ENCODE peak calls at places on chromosomes 4 and X, in six cellular contexts. T, X, J, Z, P and D are unnamed samples.

GRCh38 chr4:65381648-65382047 is 288.6 kb downstream of the EPHA5 start:
- DNase-seq in T (no peak), X (no peak), J (no peak), Z (no peak), P (no peak), D (no peak)

GRCh38 chr4:126772662-126773061 is 860.1 kb upstream of the INTU start:
- DNase-seq in T (no peak), X (no peak), J (no peak), Z (peak), P (no peak), D (no peak)

GRCh38 chr4:42750091-42750490 is 93.2 kb upstream of the ATP8A1 start:
- DNase-seq in T (peak), X (no peak), J (no peak), Z (peak), P (peak), D (no peak)

GRCh38 chr4:161522031-161522430 is 641.8 kb downstream of the FSTL5 start:
- DNase-seq in T (no peak), X (no peak), J (no peak), Z (peak), P (no peak), D (no peak)

GRCh38 chrX:96424007-96424406 is 260.6 kb upstream of the DIAPH2 start:
- DNase-seq in T (peak), X (no peak), J (peak), Z (no peak), P (no peak), D (no peak)

GRCh38 chrX:17298564-17298963 is 76.4 kb upstream of the NHS start:
- DNase-seq in T (no peak), X (no peak), J (no peak), Z (no peak), P (no peak), D (no peak)

GRCh38 chr4:175560628-175561027 is 251.4 kb downstream of the GPM6A start:
- DNase-seq in T (peak), X (peak), J (peak), Z (no peak), P (peak), D (no peak)

GRCh38 chr4:131764730-131765129 is 1384.4 kb upstream of the PCDH10 start:
- DNase-seq in T (no peak), X (peak), J (no peak), Z (no peak), P (no peak), D (no peak)

GRCh38 chr4:161653697-161654096 is 510.1 kb downstream of the FSTL5 start:
- DNase-seq in T (no peak), X (no peak), J (no peak), Z (no peak), P (no peak), D (no peak)

GRCh38 chrX:43860646-43861370 is 21.4 kb downstream of the MAOB start:
- DNase-seq in T (peak), X (no peak), J (peak), Z (no peak), P (no peak), D (no peak)

GRCh38 chrX:135213200-135213844 is 38.5 kb upstream of the ETDA start:
- DNase-seq in T (no peak), X (no peak), J (no peak), Z (no peak), P (no peak), D (no peak)

GRCh38 chr4:115514675-115515074 is 401.3 kb upstream of the NDST4 start:
- DNase-seq in T (no peak), X (no peak), J (no peak), Z (no peak), P (no peak), D (no peak)

GRCh38 chrX:31268359-31268758 is 196.5 kb upstream of the FTHL17 start:
- DNase-seq in T (no peak), X (no peak), J (no peak), Z (peak), P (peak), D (no peak)

GRCh38 chr4:119299221-119300071 is 22.5 kb downstream of the FABP2 start:
- DNase-seq in T (peak), X (peak), J (peak), Z (no peak), P (peak), D (no peak)

GRCh38 chrX:64885850-64886249 is 90.4 kb downstream of the ZC4H2 start:
- DNase-seq in T (no peak), X (no peak), J (peak), Z (peak), P (peak), D (no peak)

GRCh38 chrX:98405376-98405775 is 1521.7 kb downstream of the RPA4 start:
- DNase-seq in T (peak), X (no peak), J (no peak), Z (no peak), P (no peak), D (no peak)

GRCh38 chr4:189178125-189178746 is 762.4 kb upstream of the FRG1 start:
- DNase-seq in T (no peak), X (no peak), J (no peak), Z (no peak), P (no peak), D (no peak)

GRCh38 chr4:104772849-104773248 is 278.2 kb upstream of the CXXC4 start:
- DNase-seq in T (no peak), X (peak), J (no peak), Z (no peak), P (no peak), D (no peak)

GRCh38 chrX:5730561-5730960 is 498.1 kb downstream of the NLGN4X start:
- DNase-seq in T (no peak), X (no peak), J (no peak), Z (no peak), P (no peak), D (no peak)

GRCh38 chr4:186689476-186689875 is 34.2 kb downstream of the FAT1 start:
- DNase-seq in T (no peak), X (no peak), J (no peak), Z (no peak), P (no peak), D (no peak)

GRCh38 chr4:177448850-177449249 is 6.6 kb upstream of the AGA start:
- DNase-seq in T (no peak), X (no peak), J (peak), Z (no peak), P (no peak), D (no peak)

GRCh38 chr4:76459291-76459723 is 24.3 kb downstream of the SHROOM3 start:
- DNase-seq in T (peak), X (no peak), J (peak), Z (peak), P (no peak), D (no peak)

GRCh38 chrX:93420635-93421034 is 252.7 kb downstream of the NAP1L3 start:
- DNase-seq in T (peak), X (no peak), J (no peak), Z (no peak), P (no peak), D (no peak)

GRCh38 chr4:8383451-8384160 is 56.9 kb downstream of the ACOX3 start:
- DNase-seq in T (no peak), X (no peak), J (peak), Z (no peak), P (no peak), D (no peak)

GRCh38 chrX:46459603-46460002 is 85.6 kb downstream of the ZNF674 start:
- DNase-seq in T (no peak), X (no peak), J (no peak), Z (no peak), P (no peak), D (no peak)

GRCh38 chr4:156970501-156971167 is 965 bp downstream of the PDGFC start:
- DNase-seq in T (peak), X (peak), J (peak), Z (peak), P (no peak), D (peak)

GRCh38 chr4:38114435-38114834 is 154.2 kb downstream of the PTTG2 start:
- DNase-seq in T (no peak), X (no peak), J (peak), Z (peak), P (no peak), D (no peak)

GRCh38 chr4:183444953-183445543 is 612 bp downstream of the CDKN2AIP start:
- DNase-seq in T (no peak), X (no peak), J (peak), Z (peak), P (peak), D (no peak)

GRCh38 chrX:15814811-15815210 is 24.5 kb downstream of the ZRSR2 start:
- DNase-seq in T (no peak), X (no peak), J (no peak), Z (no peak), P (no peak), D (no peak)

GRCh38 chrX:153770606-153771175 is 6.6 kb downstream of the PLXNB3 start:
- DNase-seq in T (no peak), X (peak), J (no peak), Z (no peak), P (no peak), D (no peak)

GRCh38 chrX:153768311-153769157 is 4.5 kb downstream of the PLXNB3 start:
- DNase-seq in T (no peak), X (peak), J (no peak), Z (no peak), P (no peak), D (peak)

GRCh38 chrX:153769865-153770605 is 6.0 kb downstream of the PLXNB3 start:
- DNase-seq in T (no peak), X (peak), J (no peak), Z (no peak), P (no peak), D (no peak)

GRCh38 chrX:153767674-153768055 is 3.6 kb downstream of the PLXNB3 start:
- DNase-seq in T (no peak), X (no peak), J (no peak), Z (no peak), P (no peak), D (no peak)

GRCh38 chrX:153769158-153769864 is 5.3 kb downstream of the PLXNB3 start:
- DNase-seq in T (no peak), X (peak), J (no peak), Z (no peak), P (no peak), D (peak)
- TF ChIP-seq CTCF in T (no peak), X (no peak), J (no peak), Z (no peak), P (no peak), D (no peak)

DNA sequence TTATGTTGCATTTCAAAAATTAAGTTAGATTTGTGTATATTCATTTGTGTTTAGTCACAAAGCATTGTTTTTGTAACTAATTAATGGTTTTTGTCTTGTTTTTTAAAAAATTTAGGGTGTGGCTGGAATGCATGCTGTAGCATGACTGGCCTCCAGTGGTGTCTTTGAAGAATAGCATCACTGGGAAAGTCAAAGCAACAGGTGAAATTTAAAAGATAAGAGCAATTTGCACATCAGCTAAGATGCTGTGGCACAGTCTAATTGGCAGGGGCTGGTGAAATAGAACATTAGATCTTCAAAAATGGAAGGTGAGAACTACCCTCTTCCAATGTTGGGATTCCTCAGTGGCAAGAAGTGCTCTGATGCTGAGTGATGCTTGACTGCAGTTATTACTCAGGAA is 45.3 kb downstream of the ANK2 start:
- DNase-seq in T (peak), X (peak), J (peak), Z (no peak), P (peak), D (no peak)
- TF ChIP-seq CTCF in T (peak), X (peak), J (peak), Z (peak), P (peak), D (peak)

GRCh38 chrX:115912372-115912897 is 258.1 kb upstream of the AGTR2 start:
- DNase-seq in T (peak), X (no peak), J (no peak), Z (no peak), P (no peak), D (no peak)
- TF ChIP-seq CTCF in T (no peak), X (peak), J (peak), Z (no peak), P (peak), D (no peak)

GRCh38 chrX:82676386-82676785 is 831.7 kb upstream of the POU3F4 start:
- DNase-seq in T (peak), X (no peak), J (peak), Z (no peak), P (peak), D (no peak)
- TF ChIP-seq CTCF in T (peak), X (peak), J (peak), Z (no peak), P (peak), D (peak)

GRCh38 chrX:11099465-11099864 is 11.7 kb upstream of the HCCS start:
- DNase-seq in T (no peak), X (no peak), J (no peak), Z (no peak), P (no peak), D (no peak)

GRCh38 chrX:11097920-11098319 is 13.2 kb upstream of the HCCS start:
- DNase-seq in T (no peak), X (no peak), J (no peak), Z (no peak), P (no peak), D (no peak)

GRCh38 chrX:11103006-11103405 is 8.1 kb upstream of the HCCS start:
- DNase-seq in T (no peak), X (no peak), J (no peak), Z (no peak), P (no peak), D (no peak)

GRCh38 chrX:11103751-11104150 is 7.4 kb upstream of the HCCS start:
- DNase-seq in T (no peak), X (no peak), J (no peak), Z (no peak), P (no peak), D (no peak)

GRCh38 chrX:11100281-11101035 is 10.7 kb upstream of the HCCS start:
- DNase-seq in T (peak), X (no peak), J (peak), Z (peak), P (no peak), D (no peak)
- TF ChIP-seq CTCF in T (peak), X (no peak), J (peak), Z (peak), P (peak), D (peak)

DNA sequence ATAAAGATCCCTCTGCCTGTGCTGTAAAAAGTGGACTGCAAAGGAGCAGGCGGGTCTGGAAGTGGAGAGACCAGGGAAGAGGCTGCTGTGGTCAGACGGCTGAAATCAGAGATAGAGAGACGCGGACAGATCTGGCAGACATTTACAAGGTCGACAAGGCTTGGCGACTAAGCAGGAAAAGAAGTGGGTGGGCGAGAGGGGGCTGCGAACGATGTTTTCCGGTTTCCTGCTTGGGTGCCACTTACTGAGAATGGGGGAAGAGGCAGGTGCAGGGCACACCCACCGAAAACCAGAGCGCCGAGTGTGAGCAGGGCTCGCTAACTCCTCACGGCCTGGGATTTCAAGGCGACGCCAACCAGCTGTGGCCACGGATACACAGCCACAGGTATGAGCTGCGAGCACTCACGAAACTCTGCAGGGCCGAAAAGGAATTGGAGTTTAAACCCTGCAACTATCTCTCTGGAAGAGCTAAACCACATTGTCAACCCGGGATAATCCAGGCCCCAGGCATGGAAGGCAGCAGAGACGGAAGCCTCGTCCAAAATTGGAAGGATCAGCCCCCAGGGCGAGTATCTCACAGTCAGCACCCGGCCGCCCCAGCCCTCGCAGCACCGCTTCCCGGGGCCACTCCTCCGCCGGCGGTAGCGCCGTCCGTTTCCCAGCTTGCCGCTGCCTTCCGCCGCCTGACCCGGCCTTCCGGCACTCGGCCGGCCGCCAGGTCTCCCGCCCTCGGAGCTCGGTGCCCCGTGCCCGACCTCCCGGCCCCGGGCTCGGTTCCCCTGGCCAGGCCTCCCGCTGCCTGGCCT is 824 bp downstream of the CASP3 start:
- DNase-seq in T (peak), X (peak), J (peak), Z (peak), P (peak), D (peak)
- TF ChIP-seq CTCF in T (no peak), X (no peak), J (no peak), Z (no peak), P (no peak), D (no peak)

DNA sequence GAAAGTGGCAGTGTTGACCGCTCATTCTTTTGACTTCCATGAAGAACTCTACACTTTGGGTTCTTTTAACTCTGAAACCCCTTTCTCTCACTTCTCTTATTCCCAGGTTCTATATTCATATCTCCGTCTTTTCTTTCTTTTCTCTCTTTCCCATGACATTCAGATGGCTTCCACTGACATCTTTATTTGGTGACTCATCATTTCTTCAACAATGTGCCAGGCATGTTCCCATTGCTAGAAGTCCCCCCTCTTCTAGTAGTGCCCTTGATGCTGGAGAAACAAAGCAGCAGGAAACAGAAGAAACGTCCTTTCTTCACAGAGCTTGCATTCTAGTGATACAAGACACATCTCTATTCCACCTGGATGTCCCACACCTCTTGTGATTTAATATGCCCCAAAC is 33.3 kb downstream of the PKD2 start:
- DNase-seq in T (no peak), X (no peak), J (no peak), Z (no peak), P (no peak), D (no peak)
- TF ChIP-seq CTCF in T (no peak), X (no peak), J (no peak), Z (no peak), P (no peak), D (no peak)

GRCh38 chr4:138560448-138560847 is 318.3 kb upstream of the SLC7A11 start:
- DNase-seq in T (no peak), X (no peak), J (no peak), Z (no peak), P (no peak), D (no peak)
- TF ChIP-seq CTCF in T (no peak), X (no peak), J (no peak), Z (no peak), P (no peak), D (no peak)

DNA sequence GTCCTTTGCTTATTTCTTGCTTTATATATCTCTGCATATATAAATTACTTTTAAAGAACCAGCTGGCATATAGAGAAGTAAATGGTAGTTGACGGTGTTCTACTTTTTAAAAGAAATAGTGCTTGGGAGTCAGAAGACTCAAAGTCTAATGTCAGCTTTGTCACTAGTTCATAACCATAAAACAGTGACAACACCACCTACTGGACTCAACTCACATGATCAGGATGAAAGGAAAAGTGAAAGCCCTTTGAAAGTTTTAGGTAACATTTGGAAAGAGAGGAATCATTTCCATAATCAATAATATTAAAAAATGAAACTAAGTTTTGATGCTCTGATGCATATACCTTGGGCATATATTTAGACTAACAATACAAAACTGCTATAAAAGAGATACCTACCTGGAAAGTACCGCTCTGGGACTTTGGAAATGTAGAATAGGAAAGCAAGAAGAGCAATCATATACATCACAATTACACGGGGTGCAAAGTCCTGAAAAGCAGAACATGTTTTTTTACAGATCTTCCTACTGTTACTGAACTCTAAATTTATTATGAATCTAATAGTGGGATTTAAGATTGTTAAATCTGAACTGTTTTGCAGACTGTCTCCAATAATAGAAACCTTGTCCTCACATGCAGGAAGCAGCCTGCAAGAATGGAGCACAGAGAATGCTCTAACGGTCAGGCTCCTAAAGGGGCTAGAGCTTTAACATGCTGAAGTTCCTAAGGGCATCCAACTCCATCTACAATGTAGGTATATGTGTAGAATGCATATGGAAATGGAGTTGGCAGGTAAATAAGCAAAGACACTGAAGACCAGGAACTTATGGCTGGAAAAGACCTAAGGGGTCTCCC is 15.6 kb downstream of the PAQR3 start:
- DNase-seq in T (no peak), X (no peak), J (peak), Z (no peak), P (peak), D (no peak)
- TF ChIP-seq CTCF in T (no peak), X (no peak), J (no peak), Z (peak), P (peak), D (no peak)